ENCODE peak calls at places on chromosomes 5 and 9, in four cellular contexts. F is GM12878, T is H1, E is K562. H is an unnamed sample.

GRCh38 chr5:59591162-59591561 is 302.4 kb downstream of the PDE4D start:
- DNase-seq in F (no peak), T (no peak), E (no peak), H (no peak)

GRCh38 chr9:69433968-69434367 is 109.0 kb downstream of the ENTREP1 start:
- DNase-seq in F (no peak), T (no peak), E (no peak), H (no peak)

GRCh38 chr9:1173211-1173610 is 123.1 kb downstream of the DMRT2 start:
- DNase-seq in F (no peak), T (no peak), E (no peak), H (no peak)

GRCh38 chr9:91178281-91179236 is 183.2 kb downstream of the AUH start:
- DNase-seq in F (no peak), T (no peak), E (no peak), H (no peak)

GRCh38 chr9:136769710-136770191 is 5.4 kb upstream of the LCN15 start:
- DNase-seq in F (no peak), T (no peak), E (peak), H (peak)

GRCh38 chr9:35828716-35829083 is at the start of gene FAM221B:
- DNase-seq in F (no peak), T (no peak), E (no peak), H (no peak)

GRCh38 chr5:79886940-79887339 is 104.1 kb downstream of the MTX3 start:
- DNase-seq in F (peak), T (no peak), E (no peak), H (no peak)

GRCh38 chr5:75716715-75717081 is 539 bp downstream of the POC5 start:
- DNase-seq in F (no peak), T (no peak), E (no peak), H (peak)

GRCh38 chr5:173211284-173211683 is 23.7 kb downstream of the NKX2-5 start:
- DNase-seq in F (no peak), T (no peak), E (no peak), H (no peak)

GRCh38 chr5:32916648-32917047 is 205.5 kb downstream of the NPR3 start:
- DNase-seq in F (no peak), T (peak), E (no peak), H (no peak)

GRCh38 chr5:127957183-127957582 is 126.4 kb upstream of the SLC12A2 start:
- DNase-seq in F (no peak), T (no peak), E (no peak), H (peak)

GRCh38 chr5:141839015-141839513 is 39.1 kb downstream of the PCDH1 start:
- DNase-seq in F (no peak), T (peak), E (no peak), H (no peak)

GRCh38 chr5:162037431-162037830 is 30.1 kb upstream of the GABRG2 start:
- DNase-seq in F (no peak), T (no peak), E (no peak), H (no peak)

GRCh38 chr5:150522504-150523464 is 14.9 kb downstream of the NDST1 start:
- DNase-seq in F (no peak), T (no peak), E (no peak), H (no peak)

GRCh38 chr5:152332696-152333095 is 72.4 kb downstream of the NMUR2 start:
- DNase-seq in F (no peak), T (no peak), E (no peak), H (no peak)

GRCh38 chr9:34332370-34332964 is 3.1 kb downstream of the NUDT2 start:
- DNase-seq in F (peak), T (no peak), E (peak), H (peak)

GRCh38 chr9:109799792-109800191 is 19.8 kb downstream of the PALM2AKAP2 start:
- DNase-seq in F (no peak), T (no peak), E (no peak), H (no peak)

GRCh38 chr9:86405926-86406325 is 51.7 kb upstream of the TUT7 start:
- DNase-seq in F (no peak), T (no peak), E (no peak), H (no peak)

GRCh38 chr5:115033861-115034260 is 135.8 kb downstream of the TRIM36 start:
- DNase-seq in F (no peak), T (peak), E (no peak), H (no peak)

GRCh38 chr5:163505049-163505474 is 357 bp upstream of the MAT2B start:
- DNase-seq in F (no peak), T (no peak), E (peak), H (no peak)

GRCh38 chr9:108994695-108995094 is 18.6 kb downstream of the CTNNAL1 start:
- DNase-seq in F (no peak), T (no peak), E (no peak), H (no peak)

GRCh38 chr9:109401169-109401989 is 80.5 kb upstream of the EPB41L4B start:
- DNase-seq in F (no peak), T (peak), E (peak), H (peak)

GRCh38 chr5:175737481-175737880 is 79.6 kb downstream of the HRH2 start:
- DNase-seq in F (no peak), T (no peak), E (no peak), H (no peak)

GRCh38 chr5:74123928-74124327 is 497.9 kb downstream of the ARHGEF28 start:
- DNase-seq in F (no peak), T (no peak), E (no peak), H (no peak)

GRCh38 chr5:147037517-147038205 is 159.1 kb upstream of the PPP2R2B start:
- DNase-seq in F (no peak), T (no peak), E (no peak), H (no peak)

GRCh38 chr9:114908796-114909448 is 21.5 kb downstream of the TNFSF8 start:
- DNase-seq in F (no peak), T (no peak), E (no peak), H (no peak)

GRCh38 chr5:57036621-57037160 is 84.8 kb upstream of the MIER3 start:
- DNase-seq in F (no peak), T (no peak), E (no peak), H (no peak)

GRCh38 chr9:91580136-91580535 is 156.5 kb upstream of the NFIL3 start:
- DNase-seq in F (no peak), T (no peak), E (no peak), H (no peak)

GRCh38 chr5:180007582-180007981 is 64.0 kb downstream of the RNF130 start:
- DNase-seq in F (no peak), T (no peak), E (peak), H (peak)

GRCh38 chr5:85182344-85182743 is 797.7 kb upstream of the EDIL3 start:
- DNase-seq in F (no peak), T (no peak), E (no peak), H (no peak)

GRCh38 chr5:115214541-115214940 is 44.8 kb upstream of the TRIM36 start:
- DNase-seq in F (no peak), T (no peak), E (no peak), H (no peak)

GRCh38 chr5:168372351-168372946 is 81.0 kb downstream of the WWC1 start:
- DNase-seq in F (no peak), T (no peak), E (no peak), H (no peak)

GRCh38 chr5:159962214-159962613 is 45.9 kb downstream of the ADRA1B start:
- DNase-seq in F (no peak), T (no peak), E (no peak), H (no peak)

GRCh38 chr9:97773091-97773490 is 76.0 kb upstream of the XPA start:
- DNase-seq in F (no peak), T (no peak), E (no peak), H (no peak)

GRCh38 chr5:93585054-93585751 is 2.2 kb downstream of the NR2F1 start:
- DNase-seq in F (no peak), T (no peak), E (no peak), H (peak)
- TF ChIP-seq NRF1 in F (no peak), T (no peak), E (no peak), H (no peak)

GRCh38 chr9:22722492-22722891 is 275.9 kb downstream of the DMRTA1 start:
- DNase-seq in F (no peak), T (no peak), E (no peak), H (no peak)
- TF ChIP-seq NRF1 in F (no peak), T (no peak), E (no peak), H (no peak)

GRCh38 chr5:9209846-9210547 is 335.9 kb downstream of the SEMA5A start:
- DNase-seq in F (no peak), T (no peak), E (no peak), H (no peak)

GRCh38 chr5:9212605-9213004 is 333.3 kb downstream of the SEMA5A start:
- DNase-seq in F (no peak), T (no peak), E (no peak), H (no peak)

DNA sequence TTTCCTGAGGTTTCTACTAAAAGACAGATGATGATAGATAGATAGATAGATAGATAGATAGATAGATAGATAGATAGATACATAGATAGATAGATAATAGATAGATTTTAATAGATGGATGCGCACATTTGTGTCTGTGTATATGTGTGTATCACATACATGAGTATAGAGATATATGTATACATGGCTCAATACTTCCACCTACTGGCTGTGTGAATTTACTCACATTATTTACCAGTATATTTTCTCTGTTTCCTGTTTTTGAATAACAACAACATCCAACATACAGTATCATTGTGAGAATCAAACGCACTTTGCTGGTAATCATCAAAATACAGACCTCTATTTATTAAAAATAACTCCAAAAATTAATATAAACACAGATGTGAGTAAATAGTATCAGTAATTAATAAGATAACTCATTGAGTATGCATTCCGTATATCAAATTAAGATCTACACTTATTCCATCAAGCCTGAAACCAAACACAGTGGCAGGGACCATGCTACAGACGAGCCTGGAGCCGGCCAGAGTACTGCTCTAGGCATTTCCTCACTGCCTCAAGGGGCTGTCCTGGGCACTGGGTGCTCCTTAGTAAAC is 338.0 kb downstream of the SEMA5A start:
- DNase-seq in F (no peak), T (no peak), E (peak), H (peak)
- TF ChIP-seq NRF1 in F (no peak), T (no peak), E (no peak), H (no peak)

DNA sequence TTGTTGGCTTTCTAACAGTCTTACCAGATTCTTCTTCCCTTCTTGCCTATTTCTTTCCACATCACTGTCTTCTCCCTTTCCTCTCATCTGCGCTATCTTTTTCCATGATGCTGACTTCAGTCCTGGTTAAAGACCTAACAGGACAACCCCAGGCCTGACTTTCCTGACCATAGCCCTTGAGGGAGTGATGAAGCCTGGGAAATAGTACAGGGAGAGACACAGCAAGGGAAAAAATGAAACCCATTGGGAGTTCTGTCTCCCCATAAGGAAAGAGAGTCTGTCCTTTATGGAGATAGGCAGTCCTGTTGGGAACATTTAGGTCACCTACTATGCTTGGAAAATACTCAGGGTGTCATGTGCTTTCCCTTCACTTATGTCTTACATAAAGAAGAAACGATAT is 92.7 kb downstream of the GIN1 start:
- DNase-seq in F (no peak), T (no peak), E (no peak), H (no peak)
- TF ChIP-seq NRF1 in F (no peak), T (no peak), E (no peak), H (no peak)

GRCh38 chr5:131491749-131492148 is 143.3 kb downstream of the RAPGEF6 start:
- DNase-seq in F (no peak), T (no peak), E (no peak), H (no peak)

GRCh38 chr5:131496400-131496713 is 138.7 kb downstream of the RAPGEF6 start:
- DNase-seq in F (peak), T (no peak), E (no peak), H (no peak)

GRCh38 chr5:131495536-131496399 is 139.3 kb downstream of the RAPGEF6 start:
- DNase-seq in F (no peak), T (no peak), E (no peak), H (no peak)
- TF ChIP-seq NRF1 in F (no peak), T (no peak), E (no peak), H (no peak)

GRCh38 chr9:73050062-73050814 is 97.4 kb upstream of the ALDH1A1 start:
- DNase-seq in F (no peak), T (no peak), E (no peak), H (no peak)
- TF ChIP-seq NRF1 in F (no peak), T (no peak), E (no peak), H (no peak)

H was measured in SK-N-SH.